ENCODE peak calls at places on chromosomes 7 and 10, in four cellular contexts. Y, C, Z and U are unnamed samples.

GRCh38 chr10:75235375-75236177 is at the start of gene COMTD1:
- DNase-seq in Y (peak; percentile 87), C (peak; percentile 47), Z (peak; percentile 95), U (peak; percentile 96)

GRCh38 chr7:121101083-121101482 is 112.6 kb downstream of the CPED1 start:
- DNase-seq in Y (no peak), C (no peak), Z (no peak), U (no peak)

GRCh38 chr10:87661861-87662785 is 2.4 kb downstream of the PAPSS2 start:
- DNase-seq in Y (no peak), C (no peak), Z (no peak), U (no peak)

GRCh38 chr10:79487296-79488194 is 24.8 kb upstream of the EIF5AL1 start:
- DNase-seq in Y (peak; percentile 61), C (no peak), Z (peak; percentile 77), U (peak; percentile 75)

GRCh38 chr7:24926623-24927539 is 53.1 kb downstream of the OSBPL3 start:
- DNase-seq in Y (no peak), C (no peak), Z (no peak), U (no peak)

GRCh38 chr7:22668971-22669401 is 58.0 kb upstream of the IL6 start:
- DNase-seq in Y (no peak), C (no peak), Z (no peak), U (no peak)

GRCh38 chr7:154735766-154736165 is 267.2 kb downstream of the PAXIP1 start:
- DNase-seq in Y (no peak), C (no peak), Z (no peak), U (no peak)

GRCh38 chr7:114450431-114450830 is 35.8 kb downstream of the FOXP2 start:
- DNase-seq in Y (no peak), C (no peak), Z (no peak), U (no peak)

GRCh38 chr10:76080991-76081390 is 649.6 kb downstream of the LRMDA start:
- DNase-seq in Y (no peak), C (no peak), Z (no peak), U (no peak)

GRCh38 chr7:14270099-14270498 is 280.6 kb upstream of the ETV1 start:
- DNase-seq in Y (no peak), C (no peak), Z (no peak), U (no peak)

GRCh38 chr7:14275346-14275745 is 285.9 kb upstream of the ETV1 start:
- DNase-seq in Y (no peak), C (no peak), Z (no peak), U (no peak)
- TF ChIP-seq MAX in Y (no peak), C (no peak), Z (no peak), U (no peak)

DNA sequence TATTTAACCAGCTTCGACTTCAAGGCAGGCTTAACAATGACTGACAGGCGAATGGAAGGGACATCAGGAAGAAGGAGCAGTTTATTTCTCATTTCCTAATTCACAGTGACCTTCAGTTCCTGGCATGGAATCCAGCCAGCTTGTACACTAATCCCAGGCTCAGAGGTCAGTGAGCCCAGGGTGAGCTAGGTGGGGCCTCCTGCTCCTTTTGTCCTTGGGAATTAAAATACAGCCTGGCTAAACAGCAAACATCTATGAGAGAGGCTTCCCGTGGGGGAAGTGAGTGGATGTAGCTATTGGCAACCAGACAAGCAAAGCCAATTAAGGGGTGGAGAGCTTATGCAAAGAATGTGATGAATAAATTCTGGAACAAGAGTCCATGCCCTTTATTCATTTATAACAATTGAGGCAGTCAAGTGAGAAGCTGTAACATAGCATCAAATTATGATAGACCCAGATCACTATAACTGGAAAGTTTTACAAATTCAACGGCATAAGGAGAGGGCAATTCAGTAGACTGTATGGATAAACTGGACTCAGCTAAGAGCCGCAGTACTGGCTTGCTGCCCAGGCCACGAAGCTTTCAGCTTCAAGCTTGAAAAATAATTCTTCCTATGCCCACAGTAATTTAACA is 57.1 kb downstream of the STK17A start:
- DNase-seq in Y (peak; percentile 98), C (no peak), Z (no peak), U (no peak)
- TF ChIP-seq CHD2 in Y (no peak), C (no peak), Z (no peak), U (no peak)

GRCh38 chr10:93749218-93749799 is 8.4 kb upstream of the LGI1 start:
- DNase-seq in Y (no peak), C (no peak), Z (no peak), U (no peak)

GRCh38 chr10:93753621-93754250 is 4.0 kb upstream of the LGI1 start:
- DNase-seq in Y (no peak), C (no peak), Z (no peak), U (no peak)

GRCh38 chr10:93752761-93753160 is 5.0 kb upstream of the LGI1 start:
- DNase-seq in Y (no peak), C (no peak), Z (no peak), U (peak; percentile 45)

GRCh38 chr10:93751074-93751572 is 6.6 kb upstream of the LGI1 start:
- DNase-seq in Y (no peak), C (no peak), Z (no peak), U (no peak)

GRCh38 chr10:93751832-93752231 is 5.9 kb upstream of the LGI1 start:
- DNase-seq in Y (no peak), C (no peak), Z (peak; percentile 55), U (peak; percentile 61)
- TF ChIP-seq PBX3 in Y (no peak), C (no peak), Z (no peak), U (no peak)

GRCh38 chr7:50474382-50475155 is 24.4 kb upstream of the FIGNL1 start:
- DNase-seq in Y (no peak), C (no peak), Z (no peak), U (no peak)
- TF ChIP-seq MAX in Y (no peak), C (no peak), Z (no peak), U (no peak)

GRCh38 chr7:106073701-106074100 is 38.4 kb downstream of the SYPL1 start:
- DNase-seq in Y (no peak), C (no peak), Z (no peak), U (no peak)

GRCh38 chr7:106070567-106071254 is 41.4 kb downstream of the SYPL1 start:
- DNase-seq in Y (no peak), C (no peak), Z (no peak), U (no peak)

GRCh38 chr7:106072715-106073091 is 39.4 kb downstream of the SYPL1 start:
- DNase-seq in Y (no peak), C (no peak), Z (no peak), U (no peak)

GRCh38 chr7:106071356-106071998 is 40.6 kb downstream of the SYPL1 start:
- DNase-seq in Y (no peak), C (peak; percentile 98), Z (peak; percentile 49), U (no peak)

DNA sequence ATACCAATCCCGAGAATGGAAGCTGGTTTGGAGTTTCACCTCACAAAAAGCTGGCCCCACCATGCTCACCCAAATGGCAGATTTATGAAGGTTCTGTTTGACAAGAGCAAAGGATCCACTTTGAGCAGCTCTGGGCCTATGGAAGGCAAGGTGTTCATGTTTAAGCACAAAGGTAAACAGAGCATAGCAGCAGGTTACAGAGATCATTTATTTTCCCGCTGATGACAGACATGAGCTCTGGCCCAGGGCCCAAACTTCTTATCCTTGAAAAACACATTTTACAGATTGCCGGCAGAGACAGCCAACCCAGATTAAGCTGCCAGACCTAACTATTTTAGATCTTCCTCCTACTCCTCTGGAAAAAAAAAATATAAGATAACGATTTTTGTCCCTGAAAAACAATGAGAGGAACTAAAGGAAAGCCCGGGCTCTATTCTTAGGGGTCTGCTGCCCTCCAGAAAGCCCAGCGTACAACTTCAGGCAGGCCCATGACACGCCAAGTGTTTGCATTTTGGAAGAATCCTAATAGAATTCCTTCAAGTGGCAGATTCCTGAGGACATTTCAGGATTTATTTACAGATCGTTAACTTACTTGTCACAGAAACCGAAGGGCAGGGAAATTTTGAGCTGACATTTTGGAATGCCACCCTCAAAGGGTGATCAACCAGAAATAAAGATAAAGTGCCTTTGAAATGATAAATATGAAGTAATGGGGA is 40.0 kb downstream of the SYPL1 start:
- DNase-seq in Y (peak; percentile 87), C (no peak), Z (peak; percentile 71), U (no peak)
- TF ChIP-seq CHD2 in Y (no peak), C (no peak), Z (peak; percentile 71), U (no peak)

GRCh38 chr10:120582753-120583152 is 125.7 kb downstream of the PLPP4 start:
- DNase-seq in Y (no peak), C (no peak), Z (no peak), U (no peak)
- TF ChIP-seq PBX3 in Y (no peak), C (no peak), Z (no peak), U (no peak)